ENCODE peak calls at places on chromosomes 11 and 22, in nine cellular contexts. One of them, this sample, is unnamed.

GRCh38 chr11:65180877-65181568 is 705 bp upstream of the CAPN1 start:
- DNase-seq in stimulated activated CD4-positive, alpha-beta T cell treated with anti-CD3 and anti-CD28 coated beads, TNF-alpha, amount 100 ng/mL, for 24 hours: no peak
- DNase-seq in stimulated activated naive CD8-positive, alpha-beta T cell treated with anti-CD3 and anti-CD28 coated beads, Interleukin-15, Interleukin-2, amounts not matched to agents 100 U/mL and 50 U/mL, for 24 hours: peak
- DNase-seq in GM03348: peak
- DNase-seq in colonic mucosa: peak
- DNase-seq in fibroblast of gingiva: peak
- DNase-seq in iris pigment epithelial cell: peak
- DNase-seq in AG09309: no peak
- DNase-seq in astrocyte of the spinal cord: peak
- DNase-seq in this sample: no peak

GRCh38 chr22:23219787-23220484 is 39.6 kb downstream of the BCR start:
- DNase-seq in colonic mucosa: peak
- DNase-seq in stimulated activated CD4-positive, alpha-beta T cell treated with anti-CD3 and anti-CD28 coated beads, TNF-alpha, amount 100 ng/mL, for 24 hours: peak
- DNase-seq in astrocyte of the spinal cord: peak
- DNase-seq in fibroblast of gingiva: no peak
- DNase-seq in GM03348: peak
- DNase-seq in iris pigment epithelial cell: peak
- DNase-seq in stimulated activated naive CD8-positive, alpha-beta T cell treated with anti-CD3 and anti-CD28 coated beads, Interleukin-15, Interleukin-2, amounts not matched to agents 100 U/mL and 50 U/mL, for 24 hours: peak
- DNase-seq in AG09309: no peak
- DNase-seq in this sample: no peak

GRCh38 chr22:25484916-25485315 is 79.6 kb upstream of the GRK3 start:
- DNase-seq in AG09309: no peak
- DNase-seq in stimulated activated naive CD8-positive, alpha-beta T cell treated with anti-CD3 and anti-CD28 coated beads, Interleukin-15, Interleukin-2, amounts not matched to agents 100 U/mL and 50 U/mL, for 24 hours: no peak
- DNase-seq in colonic mucosa: no peak
- DNase-seq in astrocyte of the spinal cord: no peak
- DNase-seq in iris pigment epithelial cell: no peak
- DNase-seq in fibroblast of gingiva: no peak
- DNase-seq in stimulated activated CD4-positive, alpha-beta T cell treated with anti-CD3 and anti-CD28 coated beads, TNF-alpha, amount 100 ng/mL, for 24 hours: no peak
- DNase-seq in GM03348: no peak
- DNase-seq in this sample: no peak

GRCh38 chr11:69495441-69496201 is 14.2 kb downstream of the LINC01488 start:
- DNase-seq in AG09309: no peak
- DNase-seq in iris pigment epithelial cell: no peak
- DNase-seq in stimulated activated CD4-positive, alpha-beta T cell treated with anti-CD3 and anti-CD28 coated beads, TNF-alpha, amount 100 ng/mL, for 24 hours: no peak
- DNase-seq in stimulated activated naive CD8-positive, alpha-beta T cell treated with anti-CD3 and anti-CD28 coated beads, Interleukin-15, Interleukin-2, amounts not matched to agents 100 U/mL and 50 U/mL, for 24 hours: no peak
- DNase-seq in GM03348: no peak
- DNase-seq in colonic mucosa: no peak
- DNase-seq in astrocyte of the spinal cord: no peak
- DNase-seq in fibroblast of gingiva: no peak
- DNase-seq in this sample: no peak

GRCh38 chr11:29343465-29344333 is 673.1 kb downstream of the KCNA4 start:
- DNase-seq in fibroblast of gingiva: peak
- DNase-seq in colonic mucosa: peak
- DNase-seq in GM03348: peak
- DNase-seq in AG09309: no peak
- DNase-seq in astrocyte of the spinal cord: peak
- DNase-seq in stimulated activated CD4-positive, alpha-beta T cell treated with anti-CD3 and anti-CD28 coated beads, TNF-alpha, amount 100 ng/mL, for 24 hours: no peak
- DNase-seq in iris pigment epithelial cell: peak
- DNase-seq in stimulated activated naive CD8-positive, alpha-beta T cell treated with anti-CD3 and anti-CD28 coated beads, Interleukin-15, Interleukin-2, amounts not matched to agents 100 U/mL and 50 U/mL, for 24 hours: peak
- DNase-seq in this sample: peak

GRCh38 chr11:73360743-73361369 is 15.3 kb upstream of the RELT start:
- DNase-seq in stimulated activated naive CD8-positive, alpha-beta T cell treated with anti-CD3 and anti-CD28 coated beads, Interleukin-15, Interleukin-2, amounts not matched to agents 100 U/mL and 50 U/mL, for 24 hours: no peak
- DNase-seq in stimulated activated CD4-positive, alpha-beta T cell treated with anti-CD3 and anti-CD28 coated beads, TNF-alpha, amount 100 ng/mL, for 24 hours: no peak
- DNase-seq in astrocyte of the spinal cord: no peak
- DNase-seq in GM03348: no peak
- DNase-seq in colonic mucosa: no peak
- DNase-seq in AG09309: no peak
- DNase-seq in iris pigment epithelial cell: no peak
- DNase-seq in fibroblast of gingiva: no peak
- DNase-seq in this sample: no peak

GRCh38 chr11:75325713-75326438 is 25.6 kb downstream of the ARRB1 start:
- DNase-seq in colonic mucosa: peak
- DNase-seq in iris pigment epithelial cell: peak
- DNase-seq in stimulated activated CD4-positive, alpha-beta T cell treated with anti-CD3 and anti-CD28 coated beads, TNF-alpha, amount 100 ng/mL, for 24 hours: peak
- DNase-seq in GM03348: peak
- DNase-seq in astrocyte of the spinal cord: peak
- DNase-seq in fibroblast of gingiva: peak
- DNase-seq in stimulated activated naive CD8-positive, alpha-beta T cell treated with anti-CD3 and anti-CD28 coated beads, Interleukin-15, Interleukin-2, amounts not matched to agents 100 U/mL and 50 U/mL, for 24 hours: peak
- DNase-seq in AG09309: peak
- DNase-seq in this sample: peak

GRCh38 chr22:48919851-48920589 is 907.7 kb downstream of the BRD1 start:
- DNase-seq in colonic mucosa: no peak
- DNase-seq in astrocyte of the spinal cord: no peak
- DNase-seq in fibroblast of gingiva: no peak
- DNase-seq in stimulated activated naive CD8-positive, alpha-beta T cell treated with anti-CD3 and anti-CD28 coated beads, Interleukin-15, Interleukin-2, amounts not matched to agents 100 U/mL and 50 U/mL, for 24 hours: no peak
- DNase-seq in stimulated activated CD4-positive, alpha-beta T cell treated with anti-CD3 and anti-CD28 coated beads, TNF-alpha, amount 100 ng/mL, for 24 hours: no peak
- DNase-seq in AG09309: no peak
- DNase-seq in iris pigment epithelial cell: no peak
- DNase-seq in GM03348: no peak
- DNase-seq in this sample: no peak

GRCh38 chr11:18775492-18776292 is 15.9 kb downstream of the PTPN5 start:
- DNase-seq in stimulated activated CD4-positive, alpha-beta T cell treated with anti-CD3 and anti-CD28 coated beads, TNF-alpha, amount 100 ng/mL, for 24 hours: peak
- DNase-seq in fibroblast of gingiva: peak
- DNase-seq in AG09309: no peak
- DNase-seq in GM03348: peak
- DNase-seq in colonic mucosa: peak
- DNase-seq in astrocyte of the spinal cord: peak
- DNase-seq in iris pigment epithelial cell: peak
- DNase-seq in stimulated activated naive CD8-positive, alpha-beta T cell treated with anti-CD3 and anti-CD28 coated beads, Interleukin-15, Interleukin-2, amounts not matched to agents 100 U/mL and 50 U/mL, for 24 hours: peak
- DNase-seq in this sample: no peak

GRCh38 chr11:116851631-116852030 is 14.2 kb upstream of the APOA1 start:
- DNase-seq in colonic mucosa: no peak
- DNase-seq in iris pigment epithelial cell: no peak
- DNase-seq in stimulated activated CD4-positive, alpha-beta T cell treated with anti-CD3 and anti-CD28 coated beads, TNF-alpha, amount 100 ng/mL, for 24 hours: no peak
- DNase-seq in astrocyte of the spinal cord: no peak
- DNase-seq in fibroblast of gingiva: no peak
- DNase-seq in GM03348: no peak
- DNase-seq in stimulated activated naive CD8-positive, alpha-beta T cell treated with anti-CD3 and anti-CD28 coated beads, Interleukin-15, Interleukin-2, amounts not matched to agents 100 U/mL and 50 U/mL, for 24 hours: peak
- DNase-seq in AG09309: no peak
- DNase-seq in this sample: no peak

GRCh38 chr22:45537734-45538181 is 35.1 kb downstream of the FBLN1 start:
- DNase-seq in colonic mucosa: no peak
- DNase-seq in AG09309: peak
- DNase-seq in stimulated activated CD4-positive, alpha-beta T cell treated with anti-CD3 and anti-CD28 coated beads, TNF-alpha, amount 100 ng/mL, for 24 hours: no peak
- DNase-seq in iris pigment epithelial cell: peak
- DNase-seq in stimulated activated naive CD8-positive, alpha-beta T cell treated with anti-CD3 and anti-CD28 coated beads, Interleukin-15, Interleukin-2, amounts not matched to agents 100 U/mL and 50 U/mL, for 24 hours: no peak
- DNase-seq in fibroblast of gingiva: peak
- DNase-seq in GM03348: peak
- DNase-seq in astrocyte of the spinal cord: peak
- DNase-seq in this sample: peak

GRCh38 chr22:45891996-45892621 is 84.9 kb downstream of the WNT7B start:
- DNase-seq in iris pigment epithelial cell: no peak
- DNase-seq in astrocyte of the spinal cord: no peak
- DNase-seq in stimulated activated naive CD8-positive, alpha-beta T cell treated with anti-CD3 and anti-CD28 coated beads, Interleukin-15, Interleukin-2, amounts not matched to agents 100 U/mL and 50 U/mL, for 24 hours: no peak
- DNase-seq in fibroblast of gingiva: no peak
- DNase-seq in stimulated activated CD4-positive, alpha-beta T cell treated with anti-CD3 and anti-CD28 coated beads, TNF-alpha, amount 100 ng/mL, for 24 hours: no peak
- DNase-seq in colonic mucosa: no peak
- DNase-seq in AG09309: no peak
- DNase-seq in GM03348: no peak
- DNase-seq in this sample: no peak

GRCh38 chr22:46072030-46072881 is 78.1 kb upstream of the PPARA start:
- DNase-seq in stimulated activated CD4-positive, alpha-beta T cell treated with anti-CD3 and anti-CD28 coated beads, TNF-alpha, amount 100 ng/mL, for 24 hours: no peak
- DNase-seq in stimulated activated naive CD8-positive, alpha-beta T cell treated with anti-CD3 and anti-CD28 coated beads, Interleukin-15, Interleukin-2, amounts not matched to agents 100 U/mL and 50 U/mL, for 24 hours: peak
- DNase-seq in fibroblast of gingiva: no peak
- DNase-seq in GM03348: peak
- DNase-seq in astrocyte of the spinal cord: peak
- DNase-seq in iris pigment epithelial cell: peak
- DNase-seq in AG09309: no peak
- DNase-seq in colonic mucosa: peak
- DNase-seq in this sample: no peak

GRCh38 chr11:117823941-117824420 is 563 bp downstream of the FXYD2 start:
- DNase-seq in stimulated activated CD4-positive, alpha-beta T cell treated with anti-CD3 and anti-CD28 coated beads, TNF-alpha, amount 100 ng/mL, for 24 hours: no peak
- DNase-seq in colonic mucosa: peak
- DNase-seq in GM03348: no peak
- DNase-seq in fibroblast of gingiva: no peak
- DNase-seq in iris pigment epithelial cell: no peak
- DNase-seq in AG09309: no peak
- DNase-seq in astrocyte of the spinal cord: peak
- DNase-seq in stimulated activated naive CD8-positive, alpha-beta T cell treated with anti-CD3 and anti-CD28 coated beads, Interleukin-15, Interleukin-2, amounts not matched to agents 100 U/mL and 50 U/mL, for 24 hours: peak
- DNase-seq in this sample: no peak

GRCh38 chr11:32099516-32099915 is 8.6 kb downstream of the RCN1 start:
- DNase-seq in astrocyte of the spinal cord: no peak
- DNase-seq in stimulated activated CD4-positive, alpha-beta T cell treated with anti-CD3 and anti-CD28 coated beads, TNF-alpha, amount 100 ng/mL, for 24 hours: no peak
- DNase-seq in fibroblast of gingiva: no peak
- DNase-seq in iris pigment epithelial cell: no peak
- DNase-seq in colonic mucosa: no peak
- DNase-seq in AG09309: no peak
- DNase-seq in GM03348: no peak
- DNase-seq in stimulated activated naive CD8-positive, alpha-beta T cell treated with anti-CD3 and anti-CD28 coated beads, Interleukin-15, Interleukin-2, amounts not matched to agents 100 U/mL and 50 U/mL, for 24 hours: no peak
- DNase-seq in this sample: no peak

GRCh38 chr11:1785749-1786261 is 22.1 kb upstream of the CTSD start:
- DNase-seq in fibroblast of gingiva: peak
- DNase-seq in astrocyte of the spinal cord: no peak
- DNase-seq in colonic mucosa: no peak
- DNase-seq in iris pigment epithelial cell: no peak
- DNase-seq in stimulated activated naive CD8-positive, alpha-beta T cell treated with anti-CD3 and anti-CD28 coated beads, Interleukin-15, Interleukin-2, amounts not matched to agents 100 U/mL and 50 U/mL, for 24 hours: no peak
- DNase-seq in AG09309: no peak
- DNase-seq in stimulated activated CD4-positive, alpha-beta T cell treated with anti-CD3 and anti-CD28 coated beads, TNF-alpha, amount 100 ng/mL, for 24 hours: no peak
- DNase-seq in GM03348: no peak
- DNase-seq in this sample: no peak

GRCh38 chr11:94656968-94657367 is 89.8 kb downstream of the PIWIL4 start:
- DNase-seq in AG09309: no peak
- DNase-seq in colonic mucosa: no peak
- DNase-seq in iris pigment epithelial cell: peak
- DNase-seq in fibroblast of gingiva: no peak
- DNase-seq in stimulated activated CD4-positive, alpha-beta T cell treated with anti-CD3 and anti-CD28 coated beads, TNF-alpha, amount 100 ng/mL, for 24 hours: no peak
- DNase-seq in astrocyte of the spinal cord: no peak
- DNase-seq in stimulated activated naive CD8-positive, alpha-beta T cell treated with anti-CD3 and anti-CD28 coated beads, Interleukin-15, Interleukin-2, amounts not matched to agents 100 U/mL and 50 U/mL, for 24 hours: no peak
- DNase-seq in GM03348: no peak
- DNase-seq in this sample: no peak

GRCh38 chr22:28129319-28129962 is 210.4 kb upstream of the PITPNB start:
- DNase-seq in fibroblast of gingiva: no peak
- DNase-seq in astrocyte of the spinal cord: peak
- DNase-seq in AG09309: no peak
- DNase-seq in colonic mucosa: no peak
- DNase-seq in iris pigment epithelial cell: peak
- DNase-seq in GM03348: no peak
- DNase-seq in stimulated activated naive CD8-positive, alpha-beta T cell treated with anti-CD3 and anti-CD28 coated beads, Interleukin-15, Interleukin-2, amounts not matched to agents 100 U/mL and 50 U/mL, for 24 hours: no peak
- DNase-seq in stimulated activated CD4-positive, alpha-beta T cell treated with anti-CD3 and anti-CD28 coated beads, TNF-alpha, amount 100 ng/mL, for 24 hours: no peak
- DNase-seq in this sample: no peak

GRCh38 chr22:31637938-31638618 is 23.9 kb downstream of the PISD start:
- DNase-seq in GM03348: peak
- DNase-seq in stimulated activated CD4-positive, alpha-beta T cell treated with anti-CD3 and anti-CD28 coated beads, TNF-alpha, amount 100 ng/mL, for 24 hours: no peak
- DNase-seq in fibroblast of gingiva: no peak
- DNase-seq in colonic mucosa: no peak
- DNase-seq in stimulated activated naive CD8-positive, alpha-beta T cell treated with anti-CD3 and anti-CD28 coated beads, Interleukin-15, Interleukin-2, amounts not matched to agents 100 U/mL and 50 U/mL, for 24 hours: no peak
- DNase-seq in astrocyte of the spinal cord: no peak
- DNase-seq in iris pigment epithelial cell: no peak
- DNase-seq in AG09309: no peak
- DNase-seq in this sample: no peak

GRCh38 chr11:129131361-129131760 is 60.8 kb downstream of the ARHGAP32 start:
- DNase-seq in fibroblast of gingiva: no peak
- DNase-seq in colonic mucosa: no peak
- DNase-seq in stimulated activated CD4-positive, alpha-beta T cell treated with anti-CD3 and anti-CD28 coated beads, TNF-alpha, amount 100 ng/mL, for 24 hours: no peak
- DNase-seq in stimulated activated naive CD8-positive, alpha-beta T cell treated with anti-CD3 and anti-CD28 coated beads, Interleukin-15, Interleukin-2, amounts not matched to agents 100 U/mL and 50 U/mL, for 24 hours: no peak
- DNase-seq in GM03348: no peak
- DNase-seq in astrocyte of the spinal cord: peak
- DNase-seq in iris pigment epithelial cell: no peak
- DNase-seq in AG09309: peak
- DNase-seq in this sample: no peak

GRCh38 chr11:61193596-61193995 is 9.7 kb upstream of the PGA3 start:
- DNase-seq in GM03348: no peak
- DNase-seq in colonic mucosa: no peak
- DNase-seq in astrocyte of the spinal cord: no peak
- DNase-seq in fibroblast of gingiva: no peak
- DNase-seq in iris pigment epithelial cell: no peak
- DNase-seq in AG09309: no peak
- DNase-seq in stimulated activated CD4-positive, alpha-beta T cell treated with anti-CD3 and anti-CD28 coated beads, TNF-alpha, amount 100 ng/mL, for 24 hours: no peak
- DNase-seq in stimulated activated naive CD8-positive, alpha-beta T cell treated with anti-CD3 and anti-CD28 coated beads, Interleukin-15, Interleukin-2, amounts not matched to agents 100 U/mL and 50 U/mL, for 24 hours: no peak
- DNase-seq in this sample: no peak

GRCh38 chr11:120522021-120522420 is 10.5 kb downstream of the GRIK4 start:
- DNase-seq in AG09309: no peak
- DNase-seq in stimulated activated CD4-positive, alpha-beta T cell treated with anti-CD3 and anti-CD28 coated beads, TNF-alpha, amount 100 ng/mL, for 24 hours: no peak
- DNase-seq in astrocyte of the spinal cord: no peak
- DNase-seq in iris pigment epithelial cell: no peak
- DNase-seq in colonic mucosa: no peak
- DNase-seq in fibroblast of gingiva: no peak
- DNase-seq in GM03348: no peak
- DNase-seq in stimulated activated naive CD8-positive, alpha-beta T cell treated with anti-CD3 and anti-CD28 coated beads, Interleukin-15, Interleukin-2, amounts not matched to agents 100 U/mL and 50 U/mL, for 24 hours: no peak
- DNase-seq in this sample: no peak